ENCODE peak calls at places on chromosomes 1 and 21, in four cellular contexts. I is activated naive CD8-positive, alpha-beta T cell treated with anti-CD3 and anti-CD28 coated beads, Interleukin-2, amount 10 ng/mL, durations not matched to agents 7 days and 5 days; D is hypothalamus; U is activated CD4-positive, alpha-beta T cell treated with anti-CD3 and anti-CD28 coated beads, Interleukin-2, amount 10 ng/mL, durations not matched to agents 7 days and 5 days. F is an unnamed sample.

GRCh38 chr1:182601416-182601786 is 2.8 kb downstream of the RGS16 start:
- DNase-seq in I (peak), D (peak), U (peak), F (peak)

GRCh38 chr1:52210044-52210443 is 68.2 kb downstream of the ZFYVE9 start:
- DNase-seq in I (no peak), D (no peak), U (no peak), F (no peak)

GRCh38 chr1:193542668-193543067 is 356.3 kb upstream of the B3GALT2 start:
- DNase-seq in I (no peak), D (no peak), U (no peak), F (no peak)

GRCh38 chr1:163056832-163057231 is 12.3 kb upstream of the RGS4 start:
- DNase-seq in I (no peak), D (no peak), U (no peak), F (no peak)

GRCh38 chr1:25431495-25432363 is 1.0 kb downstream of the MACO1 start:
- DNase-seq in I (no peak), D (no peak), U (no peak), F (no peak)

GRCh38 chr21:39176312-39176711 is 6.9 kb downstream of the PSMG1 start:
- DNase-seq in I (no peak), D (no peak), U (no peak), F (no peak)

GRCh38 chr1:96973605-96974004 is 252.0 kb downstream of the PTBP2 start:
- DNase-seq in I (no peak), D (no peak), U (no peak), F (no peak)

GRCh38 chr1:24896596-24897262 is 33.3 kb downstream of the RUNX3 start:
- DNase-seq in I (no peak), D (no peak), U (no peak), F (no peak)

GRCh38 chr1:179554394-179554793 is 21.4 kb downstream of the NPHS2 start:
- DNase-seq in I (no peak), D (no peak), U (no peak), F (no peak)

GRCh38 chr1:82284213-82284612 is 483.5 kb downstream of the ADGRL2 start:
- DNase-seq in I (no peak), D (no peak), U (no peak), F (no peak)

GRCh38 chr1:63951076-63951946 is 177.5 kb downstream of the ROR1 start:
- DNase-seq in I (no peak), D (no peak), U (no peak), F (no peak)

GRCh38 chr1:30512253-30512921 is 211.0 kb downstream of the MATN1 start:
- DNase-seq in I (no peak), D (no peak), U (no peak), F (no peak)

GRCh38 chr21:45386728-45387371 is 18.1 kb upstream of the COL18A1 start:
- DNase-seq in I (peak), D (no peak), U (no peak), F (no peak)

GRCh38 chr1:86856196-86856595 is 57.7 kb downstream of the SELENOF start:
- DNase-seq in I (no peak), D (no peak), U (no peak), F (no peak)

GRCh38 chr1:58901008-58901407 is 117.2 kb upstream of the JUN start:
- DNase-seq in I (no peak), D (no peak), U (no peak), F (no peak)

GRCh38 chr1:204301171-204301957 is 58.4 kb downstream of the PLEKHA6 start:
- DNase-seq in I (no peak), D (no peak), U (no peak), F (no peak)

GRCh38 chr1:96688737-96689136 is 32.8 kb upstream of the PTBP2 start:
- DNase-seq in I (no peak), D (peak), U (no peak), F (no peak)

GRCh38 chr1:109625176-109625575 is 5.5 kb downstream of the AMPD2 start:
- DNase-seq in I (no peak), D (no peak), U (peak), F (no peak)

GRCh38 chr1:25729774-25730173 is 70.2 kb upstream of the SELENON start:
- DNase-seq in I (no peak), D (no peak), U (no peak), F (no peak)

GRCh38 chr1:6447818-6448748 is 17.9 kb downstream of the TNFRSF25 start:
- DNase-seq in I (no peak), D (no peak), U (no peak), F (peak)

GRCh38 chr1:160309183-160309535 is 24.2 kb upstream of the PEX19 start:
- DNase-seq in I (no peak), D (no peak), U (no peak), F (no peak)

GRCh38 chr1:172916126-172916525 is 134.6 kb downstream of the TNFSF18 start:
- DNase-seq in I (no peak), D (no peak), U (no peak), F (no peak)

GRCh38 chr1:111439461-111440351 is 9.3 kb downstream of the WDR77 start:
- DNase-seq in I (no peak), D (no peak), U (no peak), F (no peak)

GRCh38 chr1:940121-941026 is 16.7 kb downstream of the SAMD11 start:
- DNase-seq in I (peak), D (peak), U (no peak), F (peak)

GRCh38 chr1:156858555-156858956 is 361 bp downstream of the INSRR start:
- DNase-seq in I (no peak), D (no peak), U (no peak), F (no peak)

GRCh38 chr1:11787251-11787803 is 18.4 kb downstream of the MTHFR start:
- DNase-seq in I (no peak), D (peak), U (no peak), F (no peak)

GRCh38 chr1:232793944-232794343 is 11.3 kb upstream of the MAP10 start:
- DNase-seq in I (no peak), D (no peak), U (peak), F (peak)

GRCh38 chr1:243420968-243421675 is 165.3 kb downstream of the SDCCAG8 start:
- DNase-seq in I (no peak), D (peak), U (no peak), F (no peak)

GRCh38 chr1:54404939-54405880 is 984 bp downstream of the SSBP3 start:
- DNase-seq in I (peak), D (peak), U (peak), F (no peak)

GRCh38 chr1:187157552-187157951 is 328.8 kb downstream of the PLA2G4A start:
- DNase-seq in I (no peak), D (no peak), U (no peak), F (no peak)

GRCh38 chr21:20045197-20045596 is 953.0 kb upstream of the NCAM2 start:
- DNase-seq in I (no peak), D (no peak), U (no peak), F (no peak)

GRCh38 chr1:219000606-219001005 is 173.1 kb upstream of the LYPLAL1 start:
- DNase-seq in I (no peak), D (no peak), U (no peak), F (no peak)